ENCODE peak calls at places on chromosomes 6 and 20, in seven cellular contexts. S is neuronal stem cell, Q is mesendoderm, H is H1, B is IMR-90, E is trophoblast cell, F is mesenchymal stem cell. Z is an unnamed sample.

GRCh38 chr6:165663283-165663735 is 268 bp upstream of the PDE10A start:
- DNase-seq in Q (peak), S (peak), H (no peak), F (peak), B (peak), E (peak), Z (peak)

GRCh38 chr6:42199106-42199981 is 4.6 kb upstream of the GUCA1B start:
- DNase-seq in Q (no peak), S (no peak), F (peak), E (no peak), H (no peak), B (peak), Z (no peak)

GRCh38 chr6:32045811-32046449 is 7.7 kb downstream of the CYP21A2 start:
- DNase-seq in Q (no peak), H (no peak), S (no peak), F (peak), B (no peak), E (no peak), Z (no peak)

GRCh38 chr6:31114970-31115849 is 610 bp downstream of the PSORS1C1 start:
- DNase-seq in B (peak), F (peak), E (peak), Q (peak), H (no peak), S (no peak), Z (no peak)

GRCh38 chr6:151388997-151389639 is 2.2 kb downstream of the ZBTB2 start:
- DNase-seq in H (no peak), S (no peak), F (no peak), Q (no peak), E (no peak), B (no peak), Z (no peak)

GRCh38 chr20:20359628-20360027 is 8.3 kb upstream of the INSM1 start:
- DNase-seq in Q (no peak), H (no peak), E (no peak), S (no peak), B (no peak), F (no peak), Z (no peak)

GRCh38 chr6:116536216-116536621 is 9.3 kb downstream of the TRAPPC3L start:
- DNase-seq in S (peak), H (no peak), F (peak), B (peak), Q (peak), E (peak), Z (no peak)

GRCh38 chr6:31718294-31718693 is 3.1 kb downstream of the LY6G6D start:
- DNase-seq in Q (peak), S (no peak), F (no peak), B (no peak), E (peak), H (no peak), Z (peak)

GRCh38 chr6:57313711-57314471 is 3.5 kb upstream of the PRIM2 start:
- DNase-seq in S (no peak), E (no peak), H (no peak), Q (no peak), B (peak), F (peak), Z (no peak)

GRCh38 chr6:46993846-46994245 is 48.3 kb downstream of the ADGRF1 start:
- DNase-seq in B (peak), F (peak), S (no peak), Q (peak), E (peak), H (no peak), Z (no peak)

DNA sequence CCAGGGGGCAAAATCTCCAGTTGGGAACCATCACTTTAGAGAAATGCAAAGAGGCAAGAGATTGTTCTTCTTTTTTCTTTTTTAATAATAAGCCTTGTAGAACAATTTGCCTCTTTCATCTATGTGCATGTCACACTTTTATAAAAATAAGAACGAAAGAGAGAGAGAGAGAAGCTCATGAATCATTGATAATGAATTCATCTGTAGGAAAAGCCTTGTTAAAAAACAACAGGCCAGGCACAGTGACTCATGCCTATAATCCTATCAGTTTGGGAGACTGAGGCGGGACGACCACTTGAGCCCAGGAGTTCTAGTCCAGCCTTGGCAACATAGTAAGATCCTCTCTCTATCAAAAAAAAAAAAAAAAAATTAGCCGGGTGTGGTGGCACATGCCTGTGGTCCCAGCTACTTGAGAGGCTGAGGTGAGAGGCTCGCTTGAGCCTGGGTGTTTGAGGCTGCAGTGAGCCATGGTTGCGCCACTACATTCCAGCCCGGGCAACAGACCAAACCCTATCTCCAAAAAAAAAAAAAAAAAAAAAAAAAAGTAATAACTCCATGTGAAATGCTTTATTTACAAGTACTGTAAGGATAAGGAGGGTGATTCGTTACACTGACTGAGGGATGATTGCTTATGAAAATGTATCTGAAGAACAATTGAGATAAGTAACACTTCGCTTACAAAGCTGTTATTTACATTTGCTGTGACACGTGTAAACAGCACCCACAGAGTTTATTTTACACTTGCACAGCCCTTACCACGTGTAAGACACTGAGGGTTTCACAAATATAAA is 6.0 kb downstream of the CCN5 start:
- DNase-seq in F (peak), B (peak), H (no peak), E (no peak), Q (no peak), S (no peak), Z (no peak)
- H4K8ac ChIP-seq in F (no peak), B (no peak), H (no peak), E (no peak), Q (no peak), S (no peak), Z (no peak)

GRCh38 chr20:6160736-6161135 is 37.9 kb upstream of the FERMT1 start:
- DNase-seq in H (no peak), Q (no peak), E (no peak), S (no peak), F (no peak), B (no peak), Z (no peak)
- H3K4ac ChIP-seq in H (no peak), Q (no peak), E (no peak), S (no peak), F (no peak), B (no peak), Z (no peak)

DNA sequence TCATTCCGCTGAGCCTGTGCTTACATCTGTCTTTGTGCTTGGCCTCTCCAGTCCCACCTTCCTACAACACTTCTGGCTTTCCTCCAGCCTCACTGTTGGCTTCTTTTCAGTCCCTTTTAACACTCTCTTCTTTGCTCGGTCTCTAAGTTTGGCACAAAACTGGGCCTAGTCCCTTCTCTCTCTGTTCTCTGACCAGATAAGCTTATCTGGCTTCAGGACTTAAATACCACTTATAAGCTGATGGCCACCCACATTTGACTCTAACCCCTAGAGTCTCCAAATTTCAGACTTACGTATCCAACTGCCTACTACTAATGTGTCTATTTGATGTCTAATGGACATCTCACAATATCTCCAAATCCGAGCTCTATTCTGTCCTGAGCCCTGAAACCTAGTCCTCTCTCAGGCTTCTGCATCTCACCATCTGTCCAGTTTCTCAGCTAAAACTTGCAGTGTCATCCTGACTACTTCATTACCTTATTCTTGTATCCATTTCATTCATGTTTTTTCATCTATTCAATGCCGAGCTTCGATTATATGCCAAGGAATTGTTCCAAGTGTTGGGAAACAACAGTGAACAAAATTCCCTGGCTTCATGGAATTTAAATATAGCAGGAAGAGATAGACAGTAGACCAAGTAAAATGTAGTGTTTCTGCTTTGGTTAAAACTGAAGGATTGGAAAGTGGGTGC is 40.1 kb downstream of the TBPL1 start:
- DNase-seq in S (no peak), Q (no peak), F (no peak), H (no peak), B (peak), E (no peak), Z (no peak)
- H4K8ac ChIP-seq in S (no peak), Q (no peak), F (no peak), H (no peak), B (peak), E (no peak), Z (no peak)

GRCh38 chr6:135675026-135675425 is 176.5 kb upstream of the PDE7B start:
- DNase-seq in H (no peak), B (peak), S (no peak), Q (no peak), E (no peak), F (no peak), Z (no peak)

GRCh38 chr6:135675862-135676261 is 175.6 kb upstream of the PDE7B start:
- DNase-seq in B (peak), H (no peak), E (peak), F (peak), Q (peak), S (peak), Z (peak)

GRCh38 chr6:135673671-135674309 is 176.2 kb upstream of the AHI1 start:
- DNase-seq in S (no peak), B (peak), F (no peak), E (no peak), H (no peak), Q (peak), Z (no peak)

GRCh38 chr6:135667694-135668455 is 170.3 kb upstream of the AHI1 start:
- DNase-seq in S (no peak), E (no peak), Q (peak), H (no peak), F (peak), B (peak), Z (peak)

DNA sequence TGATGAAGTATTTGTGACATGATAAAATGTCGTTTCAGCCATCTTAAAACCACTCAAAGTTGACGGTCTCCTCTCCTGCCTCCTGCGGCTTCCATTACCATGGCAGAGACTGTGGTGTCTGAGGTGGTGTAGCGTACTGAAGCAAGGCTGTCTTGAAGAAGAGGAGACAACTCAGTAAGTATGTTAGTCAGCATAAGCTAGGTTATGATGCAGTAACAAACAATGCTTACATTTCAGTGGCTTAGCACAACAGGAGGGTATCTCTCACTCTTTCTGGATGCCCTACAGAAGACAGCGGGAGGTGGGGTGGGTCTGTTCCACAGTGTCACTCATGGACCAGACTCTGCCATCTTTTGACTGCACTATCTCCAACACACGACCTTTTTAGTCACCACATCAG is 174.7 kb upstream of the AHI1 start:
- DNase-seq in Q (no peak), B (no peak), E (no peak), H (no peak), S (no peak), F (no peak), Z (no peak)
- H3K4ac ChIP-seq in Q (no peak), B (no peak), E (no peak), H (no peak), S (no peak), F (no peak), Z (no peak)

GRCh38 chr6:24569811-24570210 is 75.0 kb downstream of the ALDH5A1 start:
- DNase-seq in Q (peak), F (no peak), H (no peak), B (no peak), S (no peak), E (no peak), Z (no peak)
- H4K8ac ChIP-seq in Q (no peak), F (no peak), H (no peak), B (no peak), S (no peak), E (no peak), Z (no peak)

GRCh38 chr6:15539722-15540270 is 123.0 kb downstream of the DTNBP1 start:
- DNase-seq in E (no peak), F (no peak), S (no peak), Q (no peak), B (no peak), H (no peak), Z (no peak)
- H3K4ac ChIP-seq in E (no peak), F (no peak), S (no peak), Q (no peak), B (no peak), H (no peak), Z (no peak)

Z was measured in H9.